ENCODE peak calls at places on chromosomes 13 and 19, in six cellular contexts. R is AG04450, Y is ascending aorta, O is gastrocnemius medialis, C is heart left ventricle, A is astrocyte. W is an unnamed sample.

GRCh38 chr13:89066868-89067466 is 1395.8 kb downstream of the SLITRK5 start:
- DNase-seq in R (no peak), Y (no peak), O (no peak), C (no peak), A (peak; percentile 13), W (peak; percentile 49)

GRCh38 chr19:17323973-17324327 is 10.7 kb downstream of the ANO8 start:
- DNase-seq in R (no peak), Y (no peak), O (no peak), C (no peak), A (no peak), W (no peak)

GRCh38 chr13:52454459-52454824 is 836 bp upstream of the CKAP2 start:
- DNase-seq in R (no peak), Y (no peak), O (no peak), C (no peak), A (no peak), W (peak; percentile 35)

GRCh38 chr19:33159893-33160292 is 28.0 kb downstream of the WDR88 start:
- DNase-seq in R (no peak), Y (no peak), O (no peak), C (no peak), A (no peak), W (no peak)

GRCh38 chr19:31070676-31071075 is 278.6 kb downstream of the TSHZ3 start:
- DNase-seq in R (no peak), Y (no peak), O (no peak), C (no peak), A (no peak), W (no peak)

GRCh38 chr13:95564948-95565347 is 12.4 kb downstream of the CLDN10 start:
- DNase-seq in R (no peak), Y (no peak), O (no peak), C (no peak), A (peak; percentile 83), W (no peak)

GRCh38 chr13:110065780-110066179 is 241.2 kb downstream of the COL4A1 start:
- DNase-seq in R (no peak), Y (no peak), O (no peak), C (no peak), A (no peak), W (no peak)

GRCh38 chr13:93446256-93446655 is 219.6 kb downstream of the GPC6 start:
- DNase-seq in R (no peak), Y (no peak), O (no peak), C (no peak), A (no peak), W (no peak)

GRCh38 chr19:43462383-43462782 is 3.0 kb downstream of the LYPD3 start:
- DNase-seq in R (no peak), Y (no peak), O (no peak), C (no peak), A (no peak), W (no peak)

GRCh38 chr13:42102961-42103688 is 54.7 kb downstream of the DGKH start:
- DNase-seq in R (no peak), Y (no peak), O (no peak), C (no peak), A (peak; percentile 73), W (no peak)

GRCh38 chr19:40592170-40592569 is 9.0 kb upstream of the LTBP4 start:
- DNase-seq in R (no peak), Y (no peak), O (no peak), C (no peak), A (peak; percentile 69), W (peak; percentile 56)

DNA sequence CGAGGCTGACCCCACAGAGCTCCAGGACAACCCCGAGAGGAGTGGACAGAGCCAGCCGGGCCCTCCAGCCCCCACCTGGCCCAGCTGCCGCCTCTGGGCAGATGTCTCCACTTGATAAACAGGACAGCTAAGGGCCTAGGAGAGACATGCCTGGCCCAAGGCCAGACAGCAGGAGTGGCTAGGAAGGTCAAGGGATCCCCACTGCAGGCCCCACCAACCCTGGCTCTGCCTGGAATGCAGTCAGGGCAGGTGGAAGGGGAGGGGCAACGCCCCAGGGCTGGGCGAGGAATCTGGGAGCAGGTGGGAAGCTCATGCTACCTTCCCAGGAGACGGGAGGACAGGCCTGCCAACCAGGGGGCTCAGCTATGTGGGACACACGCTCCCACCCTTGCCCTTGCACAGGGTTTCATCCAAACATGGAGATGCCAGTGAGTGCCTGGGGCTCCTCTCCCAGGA is 25.2 kb downstream of the SH3GL1 start:
- DNase-seq in R (no peak), Y (no peak), O (peak; percentile 41), C (peak; percentile 38), A (no peak), W (peak; percentile 86)
- H3K27ac ChIP-seq in R (peak overlapping the region; percentile 90), Y (peak overlapping the region; percentile 91), O (peak overlapping the region; percentile 95), C (peak overlapping the region; percentile 72), A (peak overlapping the region; percentile 74), W (peak overlapping the region; percentile 77)

DNA sequence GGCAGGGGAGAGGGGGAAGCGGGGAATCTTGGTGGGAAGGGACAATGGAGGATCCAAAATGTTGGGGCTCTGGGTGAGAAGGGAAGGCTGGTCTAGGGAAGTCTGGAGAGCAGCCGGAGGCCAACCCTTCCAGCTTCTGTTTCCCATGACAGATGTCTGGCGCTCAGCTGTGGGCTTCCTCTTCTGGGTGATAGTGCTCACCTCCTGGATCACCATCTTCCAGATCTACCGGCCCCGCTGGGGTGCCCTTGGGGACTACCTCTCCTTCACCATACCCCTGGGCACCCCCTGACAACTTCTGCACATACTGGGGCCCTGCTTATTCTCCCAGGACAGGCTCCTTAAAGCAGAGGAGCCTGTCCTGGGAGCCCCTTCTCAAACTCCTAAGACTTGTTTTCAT is 1.1 kb downstream of the PSENEN start:
- DNase-seq in R (no peak), Y (no peak), O (no peak), C (no peak), A (no peak), W (no peak)
- H3K4me3 ChIP-seq in R (peak overlapping the region; percentile 85), Y (peak overlapping the region; percentile 74), O (no peak overlapping the region), C (peak overlapping the region; percentile 92), A (peak overlapping the region; percentile 91), W (peak overlapping the region; percentile 77)

GRCh38 chr19:45879971-45880370 is 6.0 kb downstream of the IRF2BP1 start:
- DNase-seq in R (no peak), Y (no peak), O (no peak), C (peak; percentile 14), A (no peak), W (no peak)
- H3K27ac ChIP-seq in R (no peak overlapping the region), Y (no peak overlapping the region), O (no peak overlapping the region), C (no peak overlapping the region), A (no peak overlapping the region), W (no peak overlapping the region)

GRCh38 chr19:38958301-38958700 is 17.2 kb downstream of the FBXO17 start:
- DNase-seq in R (no peak), Y (no peak), O (no peak), C (no peak), A (no peak), W (no peak)

GRCh38 chr19:38956264-38956663 is 19.3 kb downstream of the FBXO17 start:
- DNase-seq in R (no peak), Y (no peak), O (no peak), C (no peak), A (no peak), W (no peak)

GRCh38 chr19:38964738-38965137 is 10.8 kb downstream of the FBXO17 start:
- DNase-seq in R (no peak), Y (no peak), O (no peak), C (no peak), A (no peak), W (no peak)

GRCh38 chr19:38953677-38954076 is 21.9 kb downstream of the FBXO17 start:
- DNase-seq in R (no peak), Y (no peak), O (no peak), C (no peak), A (no peak), W (no peak)

GRCh38 chr19:38959618-38960017 is 15.9 kb downstream of the FBXO17 start:
- DNase-seq in R (no peak), Y (no peak), O (no peak), C (no peak), A (no peak), W (no peak)
- H3K4me3 ChIP-seq in R (no peak overlapping the region), Y (no peak overlapping the region), O (no peak overlapping the region), C (no peak overlapping the region), A (no peak overlapping the region), W (no peak overlapping the region)

DNA sequence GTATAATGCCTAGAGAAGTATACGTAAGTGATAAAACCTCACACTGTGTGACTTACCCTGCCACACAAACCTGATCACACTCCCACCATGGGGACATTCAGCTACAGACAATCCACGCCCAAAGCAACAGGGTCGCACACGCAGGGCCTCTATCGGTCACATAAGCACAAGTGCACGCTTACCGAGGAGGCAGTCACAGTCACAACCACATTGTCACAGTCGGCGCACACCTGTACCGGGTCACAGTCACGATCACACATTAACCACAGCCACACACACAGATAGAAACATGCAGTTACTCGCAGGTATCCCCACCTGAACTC is 584 bp downstream of the ZNF566 start:
- DNase-seq in R (no peak), Y (no peak), O (no peak), C (no peak), A (no peak), W (no peak)
- H3K27ac ChIP-seq in R (peak overlapping the region; percentile 98), Y (peak overlapping the region; percentile 94), O (peak overlapping the region; percentile 90), C (peak overlapping the region; percentile 92), A (peak overlapping the region; percentile 98), W (peak overlapping the region; percentile 89)

GRCh38 chr19:42150940-42151339 is 18.7 kb upstream of the POU2F2 start:
- DNase-seq in R (no peak), Y (no peak), O (no peak), C (no peak), A (no peak), W (no peak)
- H3K4me3 ChIP-seq in R (no peak overlapping the region), Y (no peak overlapping the region), O (no peak overlapping the region), C (no peak overlapping the region), A (no peak overlapping the region), W (no peak overlapping the region)

GRCh38 chr13:33347866-33348265 is 62.3 kb upstream of the STARD13 start:
- DNase-seq in R (no peak), Y (no peak), O (no peak), C (no peak), A (no peak), W (no peak)
- H3K27ac ChIP-seq in R (no peak overlapping the region), Y (peak overlapping the region; percentile 90), O (no peak overlapping the region), C (no peak overlapping the region), A (no peak overlapping the region), W (no peak overlapping the region)

GRCh38 chr19:751501-752341 is 809 bp downstream of the MISP start:
- DNase-seq in R (peak; percentile 45), Y (no peak), O (no peak), C (no peak), A (peak; percentile 70), W (peak; percentile 99)
- H3K4me3 ChIP-seq in R (no peak overlapping the region), Y (no peak overlapping the region), O (no peak overlapping the region), C (no peak overlapping the region), A (no peak overlapping the region), W (peak overlapping the region; percentile 93)